ENCODE peak calls at places on chromosomes 13 and 19, in nine cellular contexts. O, U, T, J, B, M, R, H and C are unnamed samples.

GRCh38 chr19:40392894-40393517 is 3.0 kb upstream of the HIPK4 start:
- DNase-seq in O (no peak), T (no peak), B (no peak), J (no peak), M (no peak), R (no peak), U (peak), H (no peak), C (no peak)

GRCh38 chr19:31502536-31503170 is 153.4 kb upstream of the TSHZ3 start:
- DNase-seq in O (no peak), T (no peak), U (no peak), R (no peak), H (no peak), J (no peak), M (no peak), B (peak), C (no peak)

GRCh38 chr13:100234524-100235136 is 145.7 kb downstream of the PCCA start:
- DNase-seq in T (no peak), R (peak), U (no peak), O (peak), J (peak), H (no peak), M (peak), B (no peak), C (no peak)

GRCh38 chr19:16252459-16253205 is 54.9 kb downstream of the AP1M1 start:
- DNase-seq in T (no peak), O (no peak), U (peak), M (no peak), R (no peak), J (no peak), H (no peak), B (no peak), C (no peak)

GRCh38 chr13:39859898-39860297 is 204.4 kb downstream of the COG6 start:
- DNase-seq in O (no peak), M (no peak), H (no peak), T (no peak), J (no peak), U (no peak), R (no peak), B (no peak), C (no peak)

GRCh38 chr19:3471954-3472655 is 8.2 kb downstream of the SMIM24 start:
- DNase-seq in J (no peak), H (peak), R (no peak), T (peak), U (peak), M (no peak), B (no peak), O (no peak), C (no peak)

GRCh38 chr13:52862358-52863206 is 14.1 kb upstream of the PCDH8 start:
- DNase-seq in B (no peak), O (no peak), H (peak), J (peak), U (peak), T (no peak), M (no peak), R (peak), C (no peak)

GRCh38 chr13:21478881-21479808 is 20.0 kb upstream of the ZDHHC20 start:
- DNase-seq in M (peak), R (peak), O (peak), B (no peak), J (peak), H (peak), T (no peak), U (peak), C (peak)

GRCh38 chr19:7476241-7476640 is 12.6 kb downstream of the PEX11G start:
- DNase-seq in O (no peak), U (no peak), J (no peak), H (no peak), R (no peak), M (no peak), B (no peak), T (no peak), C (no peak)

GRCh38 chr13:42745655-42746054 is 35.7 kb upstream of the FAM216B start:
- DNase-seq in H (no peak), J (no peak), B (no peak), M (no peak), O (peak), T (no peak), U (no peak), R (no peak), C (no peak)

GRCh38 chr19:50952890-50953289 is at the start of gene KLK5:
- DNase-seq in B (no peak), T (no peak), R (no peak), J (no peak), O (no peak), U (no peak), H (no peak), M (no peak), C (no peak)

GRCh38 chr19:55079400-55080038 is 3.9 kb downstream of the EPS8L1 start:
- DNase-seq in T (no peak), H (no peak), O (no peak), R (no peak), M (no peak), U (no peak), J (no peak), B (no peak), C (no peak)

GRCh38 chr19:53254451-53255341 is at the start of gene ZNF677:
- DNase-seq in O (peak), M (peak), U (peak), H (peak), R (peak), J (no peak), B (peak), T (peak), C (peak)

GRCh38 chr13:102234618-102235017 is 167.2 kb downstream of the FGF14 start:
- DNase-seq in M (peak), B (no peak), J (no peak), O (peak), R (no peak), U (no peak), T (no peak), H (no peak), C (no peak)

GRCh38 chr19:39211731-39212376 is 7.8 kb upstream of the SYCN start:
- DNase-seq in T (no peak), O (peak), B (no peak), J (no peak), M (no peak), U (no peak), R (no peak), H (no peak), C (no peak)

GRCh38 chr13:23979361-23980159 is 82.3 kb upstream of the C1QTNF9B start:
- DNase-seq in H (peak), J (no peak), T (peak), R (peak), B (peak), M (peak), O (peak), U (peak), C (no peak)

GRCh38 chr13:99992376-99992775 is 10.8 kb downstream of the ZIC2 start:
- DNase-seq in T (no peak), R (no peak), U (no peak), B (no peak), H (no peak), J (peak), O (no peak), M (no peak), C (no peak)

GRCh38 chr19:50039968-50040367 is 14.2 kb downstream of the ZNF473 start:
- DNase-seq in R (no peak), H (no peak), J (no peak), O (no peak), B (no peak), M (peak), U (no peak), T (no peak), C (no peak)

GRCh38 chr13:39597828-39598227 is 5.2 kb downstream of the LHFPL6 start:
- DNase-seq in M (peak), U (no peak), T (no peak), R (no peak), J (no peak), O (no peak), B (no peak), H (no peak), C (no peak)

GRCh38 chr13:37216340-37216739 is 110.9 kb upstream of the CSNK1A1L start:
- DNase-seq in H (no peak), U (no peak), T (no peak), J (no peak), M (no peak), O (no peak), B (no peak), R (no peak), C (no peak)

GRCh38 chr19:30682576-30683536 is 310.7 kb downstream of the ZNF536 start:
- DNase-seq in B (no peak), R (peak), U (peak), J (no peak), M (peak), O (peak), T (peak), H (peak), C (peak)

GRCh38 chr19:47107953-47108746 is 5.4 kb downstream of the ZC3H4 start:
- DNase-seq in H (no peak), O (no peak), T (no peak), B (no peak), J (no peak), R (no peak), U (no peak), M (no peak), C (no peak)

GRCh38 chr13:73698859-73699258 is 435.3 kb downstream of the KLF12 start:
- DNase-seq in U (no peak), R (no peak), O (peak), M (peak), J (no peak), B (no peak), T (no peak), H (no peak), C (no peak)

GRCh38 chr13:113943821-113944565 is 29.9 kb downstream of the C13orf46 start:
- DNase-seq in U (no peak), H (no peak), O (no peak), M (no peak), B (no peak), R (no peak), T (no peak), J (no peak), C (no peak)

GRCh38 chr19:4284176-4284958 is 5.3 kb downstream of the SHD start:
- DNase-seq in H (no peak), J (no peak), B (no peak), O (peak), T (no peak), R (no peak), M (no peak), U (peak), C (no peak)

GRCh38 chr13:43391021-43391420 is 367.6 kb downstream of the DNAJC15 start:
- DNase-seq in B (no peak), M (no peak), O (no peak), J (no peak), T (no peak), R (no peak), H (no peak), U (no peak), C (no peak)

GRCh38 chr13:102862624-102863210 is 16.9 kb downstream of the ERCC5 start:
- DNase-seq in M (no peak), R (no peak), B (no peak), H (no peak), J (no peak), U (no peak), O (no peak), T (no peak), C (no peak)

GRCh38 chr19:33219261-33219812 is 6.3 kb downstream of the SLC7A10 start:
- DNase-seq in U (no peak), R (no peak), J (no peak), M (no peak), O (no peak), T (no peak), B (no peak), H (no peak), C (no peak)

GRCh38 chr19:17114414-17114831 is 38.8 kb downstream of the MYO9B start:
- DNase-seq in J (no peak), M (no peak), B (no peak), R (no peak), H (no peak), U (no peak), T (no peak), O (no peak), C (no peak)

GRCh38 chr19:7852851-7853759 is 21.1 kb downstream of the PRR36 start:
- DNase-seq in U (peak), R (peak), B (no peak), H (peak), M (no peak), J (peak), O (peak), T (peak), C (peak)

GRCh38 chr13:98466634-98467236 is 110.2 kb downstream of the STK24 start:
- DNase-seq in T (no peak), U (peak), R (no peak), O (peak), H (peak), M (no peak), B (no peak), J (peak), C (no peak)

GRCh38 chr19:35248310-35249145 is at the start of gene LSR:
- DNase-seq in U (peak), J (no peak), H (peak), B (peak), R (peak), M (no peak), O (no peak), T (peak), C (peak)

GRCh38 chr19:40705950-40706619 is 10.6 kb downstream of the COQ8B start:
- DNase-seq in T (no peak), H (no peak), M (no peak), B (no peak), U (no peak), R (no peak), J (no peak), O (no peak), C (no peak)

GRCh38 chr19:42433503-42434260 is 6.5 kb upstream of the LIPE start:
- DNase-seq in R (peak), O (peak), T (peak), M (peak), J (peak), B (no peak), H (peak), U (peak), C (no peak)

GRCh38 chr13:26872444-26873173 is 112.0 kb upstream of the GPR12 start:
- DNase-seq in R (peak), J (peak), B (no peak), O (peak), U (peak), H (peak), M (peak), T (peak), C (peak)

GRCh38 chr19:615619-616018 is 17.7 kb downstream of the POLRMT start:
- DNase-seq in U (no peak), R (no peak), M (no peak), T (no peak), B (no peak), O (peak), J (no peak), H (no peak), C (no peak)